ENCODE peak calls at places on chromosome 20, in seven cellular contexts. M is M059J, L is T follicular helper cell, E is NCI-H460, U is HuH-7.5, Q is cardiac fibroblast, T is NCI-H1092. W is an unnamed sample.

GRCh38 chr20:32634041-32634805 is 39.5 kb downstream of the C20orf203 start:
- DNase-seq in M (no peak), L (no peak), E (no peak), U (no peak), Q (no peak), T (no peak), W (no peak)

GRCh38 chr20:32966881-32967781 is 37.1 kb downstream of the SUN5 start:
- DNase-seq in M (no peak), L (peak), E (no peak), U (no peak), Q (no peak), T (no peak), W (no peak)

GRCh38 chr20:25275813-25276532 is 28.1 kb downstream of the PYGB start:
- DNase-seq in M (no peak), L (no peak), E (no peak), U (no peak), Q (no peak), T (no peak), W (no peak)

GRCh38 chr20:32031007-32031958 is 20.8 kb upstream of the HCK start:
- DNase-seq in M (peak), L (peak), E (peak), U (peak), Q (peak), T (peak), W (peak)

GRCh38 chr20:64142546-64142945 is 21.7 kb upstream of the MYT1 start:
- DNase-seq in M (no peak), L (no peak), E (no peak), U (no peak), Q (no peak), T (no peak), W (no peak)

GRCh38 chr20:50052952-50053789 is 59.8 kb downstream of the UBE2V1 start:
- DNase-seq in M (no peak), L (no peak), E (no peak), U (no peak), Q (no peak), T (no peak), W (no peak)

GRCh38 chr20:51385941-51386530 is 156.5 kb downstream of the NFATC2 start:
- DNase-seq in M (peak), L (peak), E (peak), U (peak), Q (peak), T (no peak), W (peak)

GRCh38 chr20:56606174-56606945 is 22.7 kb upstream of the TFAP2C start:
- DNase-seq in M (peak), L (no peak), E (no peak), U (no peak), Q (no peak), T (no peak), W (no peak)

GRCh38 chr20:63735859-63736718 is at the start of gene LIME1:
- DNase-seq in M (no peak), L (peak), E (no peak), U (peak), Q (no peak), T (no peak), W (no peak)

GRCh38 chr20:43238833-43239232 is 49.1 kb upstream of the PTPRT start:
- DNase-seq in M (peak), L (no peak), E (no peak), U (no peak), Q (no peak), T (no peak), W (no peak)

GRCh38 chr20:49909499-49910339 is 5.6 kb downstream of the SPATA2 start:
- DNase-seq in M (no peak), L (no peak), E (no peak), U (peak), Q (no peak), T (no peak), W (no peak)

GRCh38 chr20:46222521-46223007 is 85.7 kb downstream of the CDH22 start:
- DNase-seq in M (no peak), L (no peak), E (no peak), U (no peak), Q (peak), T (no peak), W (no peak)

GRCh38 chr20:8722277-8722928 is 346.5 kb upstream of the PLCB4 start:
- DNase-seq in M (peak), L (no peak), E (peak), U (peak), Q (peak), T (peak), W (peak)

GRCh38 chr20:50744143-50744792 is 12.9 kb downstream of the PARD6B start:
- DNase-seq in M (peak), L (no peak), E (peak), U (peak), Q (peak), T (no peak), W (peak)

GRCh38 chr20:48690888-48691287 is 136.9 kb downstream of the PREX1 start:
- DNase-seq in M (peak), L (no peak), E (no peak), U (no peak), Q (peak), T (no peak), W (no peak)

W was measured in COLO829.